ENCODE peak calls at places on chromosomes 6 and 20, in six cellular contexts. One of them, this sample, is unnamed.

GRCh38 chr6:101391772-101392560 is 1.5 kb upstream of the GRIK2 start:
- DNase-seq in WTC11: peak
- DNase-seq in GM12878: no peak
- DNase-seq in H1: no peak
- DNase-seq in HepG2: no peak
- DNase-seq in K562: no peak
- DNase-seq in this sample: peak

GRCh38 chr20:53824779-53825178 is 231.1 kb upstream of the ZNF217 start:
- DNase-seq in WTC11: no peak
- DNase-seq in GM12878: no peak
- DNase-seq in H1: no peak
- DNase-seq in HepG2: no peak
- DNase-seq in K562: no peak
- DNase-seq in this sample: no peak

GRCh38 chr20:64119301-64119680 is 11.9 kb upstream of the NPBWR2 start:
- DNase-seq in WTC11: no peak
- DNase-seq in GM12878: no peak
- DNase-seq in H1: no peak
- DNase-seq in HepG2: no peak
- DNase-seq in K562: no peak
- DNase-seq in this sample: no peak

GRCh38 chr6:13006578-13007300 is 290.2 kb downstream of the PHACTR1 start:
- DNase-seq in WTC11: no peak
- DNase-seq in GM12878: no peak
- DNase-seq in H1: no peak
- DNase-seq in HepG2: no peak
- DNase-seq in K562: peak
- DNase-seq in this sample: no peak

GRCh38 chr6:37033819-37034790 is 28.6 kb downstream of the FGD2 start:
- DNase-seq in WTC11: no peak
- DNase-seq in GM12878: no peak
- DNase-seq in H1: no peak
- DNase-seq in HepG2: no peak
- DNase-seq in K562: no peak
- DNase-seq in this sample: no peak

GRCh38 chr20:361562-361961 is 14.7 kb downstream of the NRSN2 start:
- DNase-seq in WTC11: no peak
- DNase-seq in GM12878: no peak
- DNase-seq in H1: no peak
- DNase-seq in HepG2: no peak
- DNase-seq in K562: no peak
- DNase-seq in this sample: no peak

GRCh38 chr6:169984181-169985120 is 233.0 kb downstream of the ERMARD start:
- DNase-seq in WTC11: no peak
- DNase-seq in GM12878: no peak
- DNase-seq in H1: no peak
- DNase-seq in HepG2: no peak
- DNase-seq in K562: no peak
- DNase-seq in this sample: no peak

GRCh38 chr20:33394718-33395117 is 6.6 kb downstream of the CDK5RAP1 start:
- DNase-seq in WTC11: no peak
- DNase-seq in GM12878: no peak
- DNase-seq in H1: no peak
- DNase-seq in HepG2: peak
- DNase-seq in K562: no peak
- DNase-seq in this sample: no peak

GRCh38 chr6:137112067-137112355 is 61.4 kb downstream of the IL22RA2 start:
- DNase-seq in WTC11: no peak
- DNase-seq in GM12878: no peak
- DNase-seq in H1: no peak
- DNase-seq in HepG2: no peak
- DNase-seq in K562: no peak
- DNase-seq in this sample: no peak

GRCh38 chr6:87152528-87152950 is 2.8 kb upstream of the ZNF292 start:
- DNase-seq in WTC11: no peak
- DNase-seq in GM12878: no peak
- DNase-seq in H1: no peak
- DNase-seq in HepG2: no peak
- DNase-seq in K562: no peak
- DNase-seq in this sample: no peak

GRCh38 chr6:138736640-138737039 is 36.9 kb upstream of the CCDC28A start:
- DNase-seq in WTC11: no peak
- DNase-seq in GM12878: no peak
- DNase-seq in H1: no peak
- DNase-seq in HepG2: no peak
- DNase-seq in K562: no peak
- DNase-seq in this sample: no peak

GRCh38 chr20:59958626-59959025 is 403 bp downstream of the CDH26 start:
- DNase-seq in WTC11: peak
- DNase-seq in GM12878: no peak
- DNase-seq in H1: no peak
- DNase-seq in HepG2: no peak
- DNase-seq in K562: no peak
- DNase-seq in this sample: peak
- TF ChIP-seq CREB1 in WTC11: no peak
- TF ChIP-seq CREB1 in GM12878: no peak
- TF ChIP-seq CREB1 in H1: no peak
- TF ChIP-seq CREB1 in HepG2: no peak
- TF ChIP-seq CREB1 in K562: no peak
- TF ChIP-seq CREB1 in this sample: no peak

DNA sequence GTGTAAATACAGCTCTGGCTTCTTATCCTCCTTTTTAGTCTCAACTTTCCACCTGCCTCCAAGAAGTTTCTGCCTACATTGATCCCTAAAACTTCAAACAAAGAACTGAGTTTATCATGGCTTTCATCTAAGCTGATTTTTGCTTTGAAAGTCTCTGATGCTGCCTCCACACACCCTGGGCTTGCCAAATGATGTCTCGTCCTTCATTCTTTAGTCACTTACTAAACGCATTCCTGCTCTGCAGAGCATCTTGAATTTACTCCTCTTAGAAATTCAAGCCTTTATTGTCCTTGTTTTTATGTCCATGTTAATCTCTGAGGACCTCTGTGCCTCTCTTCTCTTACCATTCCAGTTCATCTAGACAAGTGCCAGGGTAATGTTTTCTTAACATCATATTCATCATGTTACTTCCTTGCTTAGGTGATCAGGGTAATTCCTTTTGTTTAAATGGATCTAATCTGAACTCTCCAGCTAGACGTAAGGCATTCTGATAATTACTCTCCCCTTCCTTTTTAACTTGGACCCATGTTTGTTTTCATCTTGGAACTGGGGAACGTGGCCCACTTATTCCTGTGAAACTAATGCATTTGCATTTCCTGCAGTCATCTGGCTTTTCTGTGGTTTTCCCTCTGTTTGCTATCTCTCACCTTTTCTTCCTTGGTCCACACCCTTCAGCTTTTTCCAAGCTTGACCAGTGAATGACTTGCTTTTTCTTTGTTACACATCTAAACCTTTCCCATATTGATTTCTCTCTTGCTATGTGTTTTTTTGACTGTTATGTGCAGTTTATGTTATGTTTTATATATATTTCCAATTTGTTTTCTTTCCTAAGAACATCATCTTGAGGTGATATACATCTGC is 33.1 kb downstream of the SLX4IP start:
- DNase-seq in WTC11: no peak
- DNase-seq in GM12878: no peak
- DNase-seq in H1: no peak
- DNase-seq in HepG2: no peak
- DNase-seq in K562: no peak
- DNase-seq in this sample: no peak
- TF ChIP-seq CREB1 in WTC11: no peak
- TF ChIP-seq CREB1 in GM12878: no peak
- TF ChIP-seq CREB1 in H1: no peak
- TF ChIP-seq CREB1 in HepG2: no peak
- TF ChIP-seq CREB1 in K562: no peak
- TF ChIP-seq CREB1 in this sample: no peak

GRCh38 chr6:9848094-9848493 is 566.8 kb downstream of the TFAP2A start:
- DNase-seq in WTC11: no peak
- DNase-seq in GM12878: no peak
- DNase-seq in H1: no peak
- DNase-seq in HepG2: no peak
- DNase-seq in K562: no peak
- DNase-seq in this sample: no peak

GRCh38 chr6:9851006-9851405 is 563.9 kb downstream of the TFAP2A start:
- DNase-seq in WTC11: no peak
- DNase-seq in GM12878: no peak
- DNase-seq in H1: no peak
- DNase-seq in HepG2: no peak
- DNase-seq in K562: no peak
- DNase-seq in this sample: no peak

GRCh38 chr6:9851541-9852380 is 563.1 kb downstream of the TFAP2A start:
- DNase-seq in WTC11: peak
- DNase-seq in GM12878: no peak
- DNase-seq in H1: peak
- DNase-seq in HepG2: no peak
- DNase-seq in K562: no peak
- DNase-seq in this sample: peak
- TF ChIP-seq CREB1 in WTC11: no peak
- TF ChIP-seq CREB1 in GM12878: no peak
- TF ChIP-seq CREB1 in H1: peak
- TF ChIP-seq CREB1 in HepG2: peak
- TF ChIP-seq CREB1 in K562: no peak
- TF ChIP-seq CREB1 in this sample: peak

DNA sequence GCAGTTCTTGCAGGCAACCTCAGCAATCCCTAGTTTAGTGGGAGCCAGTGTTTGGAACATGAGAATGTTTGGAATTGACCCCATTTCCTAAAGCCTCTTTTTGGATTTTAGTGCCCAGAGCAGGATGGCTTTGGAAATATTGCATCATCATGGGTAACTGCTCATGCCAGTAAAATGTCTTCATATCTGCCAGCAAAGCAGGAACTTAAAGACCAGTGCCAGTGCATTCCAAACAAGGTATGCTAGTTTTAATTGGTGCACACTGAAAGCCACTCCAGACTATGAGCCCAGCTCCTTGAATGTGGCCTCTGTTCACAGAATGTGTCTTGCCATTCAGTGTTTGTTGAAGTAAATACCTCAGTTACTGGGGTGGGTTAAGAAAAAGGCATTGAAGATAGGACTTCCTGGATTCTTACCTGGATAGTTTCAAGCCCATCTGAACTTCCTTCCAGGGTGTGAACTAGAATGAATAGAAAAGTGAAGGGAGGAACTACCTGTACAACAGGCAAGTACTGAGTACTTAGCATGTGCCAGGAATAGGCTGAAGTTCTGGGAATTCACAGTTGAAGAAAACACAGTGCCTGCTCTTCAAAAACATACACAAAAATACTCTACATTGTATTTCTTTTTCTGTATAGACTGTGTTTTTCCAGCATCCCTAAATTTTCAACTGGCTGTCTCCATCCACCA is 70.5 kb downstream of the COL19A1 start:
- DNase-seq in WTC11: no peak
- DNase-seq in GM12878: no peak
- DNase-seq in H1: no peak
- DNase-seq in HepG2: no peak
- DNase-seq in K562: no peak
- DNase-seq in this sample: peak
- TF ChIP-seq CREB1 in WTC11: no peak
- TF ChIP-seq CREB1 in GM12878: no peak
- TF ChIP-seq CREB1 in H1: no peak
- TF ChIP-seq CREB1 in HepG2: no peak
- TF ChIP-seq CREB1 in K562: no peak
- TF ChIP-seq CREB1 in this sample: no peak

GRCh38 chr6:70847091-70847490 is 109.8 kb downstream of the B3GAT2 start:
- DNase-seq in WTC11: no peak
- DNase-seq in GM12878: no peak
- DNase-seq in H1: no peak
- DNase-seq in HepG2: no peak
- DNase-seq in K562: no peak
- DNase-seq in this sample: no peak

GRCh38 chr6:70846207-70846835 is 110.5 kb downstream of the B3GAT2 start:
- DNase-seq in WTC11: no peak
- DNase-seq in GM12878: no peak
- DNase-seq in H1: no peak
- DNase-seq in HepG2: no peak
- DNase-seq in K562: no peak
- DNase-seq in this sample: no peak

GRCh38 chr6:70852667-70853246 is 104.1 kb downstream of the B3GAT2 start:
- DNase-seq in WTC11: no peak
- DNase-seq in GM12878: no peak
- DNase-seq in H1: no peak
- DNase-seq in HepG2: peak
- DNase-seq in K562: no peak
- DNase-seq in this sample: no peak

GRCh38 chr6:70847685-70848084 is 109.2 kb downstream of the B3GAT2 start:
- DNase-seq in WTC11: no peak
- DNase-seq in GM12878: no peak
- DNase-seq in H1: no peak
- DNase-seq in HepG2: no peak
- DNase-seq in K562: no peak
- DNase-seq in this sample: no peak

GRCh38 chr6:70849348-70850069 is 107.4 kb downstream of the B3GAT2 start:
- DNase-seq in WTC11: no peak
- DNase-seq in GM12878: no peak
- DNase-seq in H1: no peak
- DNase-seq in HepG2: peak
- DNase-seq in K562: no peak
- DNase-seq in this sample: no peak
- TF ChIP-seq CREB1 in WTC11: no peak
- TF ChIP-seq CREB1 in GM12878: no peak
- TF ChIP-seq CREB1 in H1: no peak
- TF ChIP-seq CREB1 in HepG2: peak
- TF ChIP-seq CREB1 in K562: no peak
- TF ChIP-seq CREB1 in this sample: no peak

GRCh38 chr6:31115941-31116560 is 1.5 kb downstream of the PSORS1C1 start:
- DNase-seq in WTC11: no peak
- DNase-seq in GM12878: no peak
- DNase-seq in H1: no peak
- DNase-seq in HepG2: no peak
- DNase-seq in K562: no peak
- DNase-seq in this sample: no peak
- TF ChIP-seq CREB1 in WTC11: no peak
- TF ChIP-seq CREB1 in GM12878: no peak
- TF ChIP-seq CREB1 in H1: no peak
- TF ChIP-seq CREB1 in HepG2: no peak
- TF ChIP-seq CREB1 in K562: no peak
- TF ChIP-seq CREB1 in this sample: no peak

DNA sequence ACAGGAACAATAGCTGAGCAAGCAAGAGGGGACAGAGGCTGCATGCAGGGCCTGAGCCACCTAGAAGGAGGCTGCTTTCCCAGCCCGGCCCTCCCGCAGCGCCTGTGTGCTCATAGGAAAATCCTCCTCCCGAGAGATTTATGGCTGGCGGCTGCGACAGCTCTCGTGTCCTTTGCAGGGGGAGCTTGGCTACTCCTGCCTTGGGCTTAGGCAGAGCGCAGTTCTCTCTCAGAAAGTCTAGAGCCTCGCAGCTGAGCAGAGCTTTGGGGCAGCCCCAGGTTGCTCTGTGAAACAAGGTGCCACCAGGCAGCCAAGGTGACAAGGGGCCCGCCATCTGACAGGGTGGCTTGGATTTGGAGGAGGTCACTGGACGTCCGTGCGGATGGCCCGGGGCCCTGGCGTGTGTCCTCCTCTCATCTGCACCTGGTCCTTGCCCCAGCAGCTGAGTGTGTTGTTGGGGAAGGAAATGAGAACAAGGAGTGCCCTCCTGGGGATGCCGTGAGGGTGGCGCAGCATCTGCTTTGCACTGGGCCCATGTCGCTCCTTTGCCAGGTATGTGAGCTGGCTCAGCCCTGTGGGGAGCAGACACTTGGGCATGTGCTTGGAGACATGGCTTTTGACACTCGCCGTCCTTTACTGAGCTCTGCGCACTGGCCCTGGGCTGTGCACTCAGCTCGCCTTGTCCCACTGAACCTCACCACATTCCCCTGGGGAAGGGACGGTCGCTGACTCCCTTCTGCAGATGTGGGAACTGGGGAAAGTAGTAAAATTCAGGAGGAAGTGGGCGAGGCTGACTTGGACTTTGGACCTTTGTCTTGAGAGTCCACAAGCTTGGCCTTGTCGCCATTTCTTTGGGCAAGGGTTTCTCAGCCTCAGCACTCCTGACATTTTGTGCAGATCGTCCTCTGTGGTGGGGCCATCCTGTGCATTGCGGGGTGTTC is 41.9 kb downstream of the EDN3 start:
- DNase-seq in WTC11: no peak
- DNase-seq in GM12878: no peak
- DNase-seq in H1: no peak
- DNase-seq in HepG2: no peak
- DNase-seq in K562: no peak
- DNase-seq in this sample: no peak
- TF ChIP-seq CREB1 in WTC11: no peak
- TF ChIP-seq CREB1 in GM12878: no peak
- TF ChIP-seq CREB1 in H1: no peak
- TF ChIP-seq CREB1 in HepG2: no peak
- TF ChIP-seq CREB1 in K562: no peak
- TF ChIP-seq CREB1 in this sample: no peak